ENCODE peak calls at places on chromosomes 3 and 15, in nine cellular contexts. One of them, this sample, is unnamed.

GRCh38 chr3:187072102-187072501 is 67.2 kb downstream of the RPL39L start:
- DNase-seq in GM12878: no peak
- DNase-seq in heart left ventricle: no peak
- DNase-seq in ovary: no peak
- DNase-seq in pancreas: no peak
- DNase-seq in cardiac muscle cell: no peak
- DNase-seq in psoas muscle: no peak
- DNase-seq in adrenal gland: no peak
- DNase-seq in mucosa of descending colon: no peak
- DNase-seq in this sample: no peak

GRCh38 chr3:7309707-7310106 is 448.8 kb downstream of the GRM7 start:
- DNase-seq in ovary: peak; percentile 29
- DNase-seq in cardiac muscle cell: no peak
- DNase-seq in adrenal gland: peak; percentile 67
- DNase-seq in pancreas: peak; percentile 14
- DNase-seq in GM12878: no peak
- DNase-seq in psoas muscle: peak; percentile 58
- DNase-seq in mucosa of descending colon: no peak
- DNase-seq in heart left ventricle: peak; percentile 54
- DNase-seq in this sample: peak; percentile 73

GRCh38 chr15:100048736-100049135 is 293.0 kb downstream of the ADAMTS17 start:
- DNase-seq in heart left ventricle: no peak
- DNase-seq in psoas muscle: no peak
- DNase-seq in cardiac muscle cell: no peak
- DNase-seq in mucosa of descending colon: no peak
- DNase-seq in ovary: no peak
- DNase-seq in pancreas: no peak
- DNase-seq in adrenal gland: no peak
- DNase-seq in GM12878: no peak
- DNase-seq in this sample: no peak

GRCh38 chr3:178434206-178434805 is 101.9 kb upstream of the KCNMB2 start:
- DNase-seq in mucosa of descending colon: no peak
- DNase-seq in ovary: no peak
- DNase-seq in heart left ventricle: no peak
- DNase-seq in GM12878: no peak
- DNase-seq in pancreas: no peak
- DNase-seq in psoas muscle: no peak
- DNase-seq in adrenal gland: no peak
- DNase-seq in cardiac muscle cell: no peak
- DNase-seq in this sample: no peak

GRCh38 chr15:80152896-80153876 is at the start of gene FAH:
- DNase-seq in cardiac muscle cell: peak; percentile 85
- DNase-seq in adrenal gland: peak; percentile 79
- DNase-seq in heart left ventricle: no peak
- DNase-seq in GM12878: no peak
- DNase-seq in mucosa of descending colon: peak; percentile 59
- DNase-seq in psoas muscle: peak; percentile 51
- DNase-seq in ovary: no peak
- DNase-seq in pancreas: no peak
- DNase-seq in this sample: no peak

GRCh38 chr15:71202712-71203111 is 87.4 kb downstream of the THSD4 start:
- DNase-seq in ovary: no peak
- DNase-seq in psoas muscle: no peak
- DNase-seq in heart left ventricle: no peak
- DNase-seq in cardiac muscle cell: no peak
- DNase-seq in adrenal gland: no peak
- DNase-seq in mucosa of descending colon: no peak
- DNase-seq in pancreas: no peak
- DNase-seq in GM12878: no peak
- DNase-seq in this sample: no peak

GRCh38 chr3:9020396-9020795 is 57.1 kb upstream of the RAD18 start:
- DNase-seq in pancreas: no peak
- DNase-seq in adrenal gland: no peak
- DNase-seq in cardiac muscle cell: no peak
- DNase-seq in psoas muscle: no peak
- DNase-seq in ovary: no peak
- DNase-seq in mucosa of descending colon: no peak
- DNase-seq in GM12878: no peak
- DNase-seq in heart left ventricle: no peak
- DNase-seq in this sample: no peak

GRCh38 chr3:157104521-157104920 is 55.4 kb downstream of the CCNL1 start:
- DNase-seq in GM12878: no peak
- DNase-seq in psoas muscle: no peak
- DNase-seq in heart left ventricle: no peak
- DNase-seq in adrenal gland: no peak
- DNase-seq in mucosa of descending colon: no peak
- DNase-seq in ovary: no peak
- DNase-seq in pancreas: no peak
- DNase-seq in cardiac muscle cell: no peak
- DNase-seq in this sample: no peak

GRCh38 chr15:98599911-98600685 is 48.2 kb upstream of the IGF1R start:
- DNase-seq in cardiac muscle cell: no peak
- DNase-seq in heart left ventricle: peak; percentile 38
- DNase-seq in ovary: peak; percentile 63
- DNase-seq in pancreas: peak; percentile 58
- DNase-seq in adrenal gland: peak; percentile 62
- DNase-seq in psoas muscle: peak; percentile 47
- DNase-seq in mucosa of descending colon: peak; percentile 45
- DNase-seq in GM12878: peak; percentile 21
- DNase-seq in this sample: no peak

GRCh38 chr3:193982258-193982659 is 153.7 kb upstream of the HES1 start:
- DNase-seq in ovary: peak; percentile 54
- DNase-seq in cardiac muscle cell: no peak
- DNase-seq in adrenal gland: peak; percentile 50
- DNase-seq in psoas muscle: peak; percentile 92
- DNase-seq in pancreas: peak; percentile 46
- DNase-seq in GM12878: no peak
- DNase-seq in heart left ventricle: peak; percentile 89
- DNase-seq in mucosa of descending colon: peak; percentile 92
- DNase-seq in this sample: peak; percentile 44

GRCh38 chr3:29614954-29615353 is 334.1 kb downstream of the RBMS3 start:
- DNase-seq in cardiac muscle cell: no peak
- DNase-seq in psoas muscle: no peak
- DNase-seq in mucosa of descending colon: no peak
- DNase-seq in heart left ventricle: no peak
- DNase-seq in ovary: no peak
- DNase-seq in adrenal gland: no peak
- DNase-seq in pancreas: no peak
- DNase-seq in GM12878: no peak
- DNase-seq in this sample: no peak

GRCh38 chr3:37310666-37311050 is 136.3 kb upstream of the LRRFIP2 start:
- DNase-seq in cardiac muscle cell: no peak
- DNase-seq in pancreas: no peak
- DNase-seq in ovary: no peak
- DNase-seq in mucosa of descending colon: no peak
- DNase-seq in GM12878: no peak
- DNase-seq in psoas muscle: no peak
- DNase-seq in adrenal gland: no peak
- DNase-seq in heart left ventricle: no peak
- DNase-seq in this sample: no peak

GRCh38 chr3:45489730-45490309 is 101.4 kb downstream of the LARS2 start:
- DNase-seq in mucosa of descending colon: no peak
- DNase-seq in heart left ventricle: no peak
- DNase-seq in psoas muscle: no peak
- DNase-seq in cardiac muscle cell: no peak
- DNase-seq in pancreas: no peak
- DNase-seq in adrenal gland: no peak
- DNase-seq in ovary: no peak
- DNase-seq in GM12878: no peak
- DNase-seq in this sample: no peak

GRCh38 chr15:56232058-56232457 is 11.6 kb downstream of the RFX7 start:
- DNase-seq in pancreas: no peak
- DNase-seq in ovary: no peak
- DNase-seq in mucosa of descending colon: no peak
- DNase-seq in heart left ventricle: no peak
- DNase-seq in GM12878: no peak
- DNase-seq in adrenal gland: no peak
- DNase-seq in psoas muscle: no peak
- DNase-seq in cardiac muscle cell: no peak
- DNase-seq in this sample: no peak

GRCh38 chr15:78103406-78104118 is 11.2 kb downstream of the SH2D7 start:
- DNase-seq in ovary: no peak
- DNase-seq in cardiac muscle cell: no peak
- DNase-seq in psoas muscle: no peak
- DNase-seq in heart left ventricle: no peak
- DNase-seq in pancreas: no peak
- DNase-seq in adrenal gland: peak; percentile 30
- DNase-seq in mucosa of descending colon: no peak
- DNase-seq in GM12878: peak; percentile 67
- DNase-seq in this sample: no peak

DNA sequence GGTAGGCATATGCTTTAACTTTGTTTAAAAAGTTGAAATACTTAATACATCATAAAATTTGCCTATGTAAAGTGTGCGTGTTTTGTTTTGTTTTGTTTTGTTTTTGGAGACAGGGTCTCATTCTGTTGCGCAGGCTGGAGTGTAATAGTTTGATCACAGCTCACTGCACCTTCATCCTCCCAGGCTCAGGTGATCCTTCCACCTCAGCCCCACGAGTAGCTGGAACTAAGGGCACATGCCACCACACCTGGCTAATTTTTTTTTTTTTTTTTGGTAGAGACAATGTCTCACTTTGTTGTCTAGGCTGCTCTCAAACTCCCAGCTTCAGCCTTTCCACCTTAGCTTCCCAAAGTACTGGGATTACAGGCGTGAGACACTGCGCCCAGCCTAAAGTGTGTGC is 42.5 kb downstream of the RAB7A start:
- DNase-seq in mucosa of descending colon: no peak
- DNase-seq in pancreas: no peak
- DNase-seq in psoas muscle: no peak
- DNase-seq in heart left ventricle: no peak
- DNase-seq in GM12878: no peak
- DNase-seq in cardiac muscle cell: no peak
- DNase-seq in adrenal gland: no peak
- DNase-seq in ovary: no peak
- DNase-seq in this sample: no peak
- H3K4me1 ChIP-seq in mucosa of descending colon: peaks cover 6% of the 10 kb centered on the region
- H3K4me1 ChIP-seq in pancreas: no peaks in the 10 kb centered on the region
- H3K4me1 ChIP-seq in psoas muscle: peaks cover 66% of the 10 kb centered on the region
- H3K4me1 ChIP-seq in heart left ventricle: peaks cover 27% of the 10 kb centered on the region
- H3K4me1 ChIP-seq in GM12878: peaks cover 6% of the 10 kb centered on the region
- H3K4me1 ChIP-seq in cardiac muscle cell: peaks cover 6% of the 10 kb centered on the region
- H3K4me1 ChIP-seq in adrenal gland: peaks cover 36% of the 10 kb centered on the region
- H3K4me1 ChIP-seq in ovary: peaks cover 9% of the 10 kb centered on the region
- H3K4me1 ChIP-seq in this sample: peaks cover 9% of the 10 kb centered on the region

GRCh38 chr15:47212222-47213010 is 504.9 kb upstream of the SEMA6D start:
- DNase-seq in cardiac muscle cell: no peak
- DNase-seq in heart left ventricle: no peak
- DNase-seq in ovary: no peak
- DNase-seq in GM12878: no peak
- DNase-seq in mucosa of descending colon: no peak
- DNase-seq in pancreas: no peak
- DNase-seq in psoas muscle: no peak
- DNase-seq in adrenal gland: no peak
- DNase-seq in this sample: no peak

GRCh38 chr15:47203993-47204392 is 513.3 kb upstream of the SEMA6D start:
- DNase-seq in GM12878: no peak
- DNase-seq in ovary: no peak
- DNase-seq in adrenal gland: no peak
- DNase-seq in psoas muscle: no peak
- DNase-seq in cardiac muscle cell: no peak
- DNase-seq in heart left ventricle: no peak
- DNase-seq in pancreas: no peak
- DNase-seq in mucosa of descending colon: no peak
- DNase-seq in this sample: no peak

DNA sequence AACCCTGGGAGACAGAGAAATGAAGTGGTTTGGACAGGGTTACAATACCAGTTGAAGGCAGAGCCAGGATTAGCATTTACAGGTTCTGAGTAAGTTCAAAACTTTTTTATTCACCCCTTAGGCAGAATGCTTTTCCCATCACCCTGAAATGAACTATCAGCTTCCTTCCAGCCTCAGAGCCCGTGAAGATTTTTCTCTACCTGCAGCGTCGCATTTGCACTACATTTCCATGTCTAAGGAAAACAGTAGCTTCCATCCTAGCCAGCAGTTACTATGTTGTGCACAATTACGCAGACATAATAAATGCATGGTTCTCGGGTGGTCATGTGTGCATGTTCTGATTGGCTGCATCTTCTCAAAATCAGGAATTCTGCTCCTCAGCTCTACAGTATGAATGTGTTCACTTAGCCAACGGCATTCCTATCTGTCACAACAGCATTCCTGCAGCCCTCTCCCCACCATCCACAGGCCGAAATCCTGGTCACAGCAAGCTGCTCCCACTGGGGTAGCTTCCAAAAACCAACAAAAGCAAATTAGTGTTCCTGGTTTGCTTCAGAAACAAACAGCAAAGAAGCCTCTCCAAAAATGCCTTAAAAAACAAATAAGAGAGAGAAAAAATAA is 510.8 kb upstream of the SEMA6D start:
- DNase-seq in psoas muscle: no peak
- DNase-seq in heart left ventricle: no peak
- DNase-seq in ovary: no peak
- DNase-seq in mucosa of descending colon: no peak
- DNase-seq in GM12878: no peak
- DNase-seq in adrenal gland: no peak
- DNase-seq in cardiac muscle cell: no peak
- DNase-seq in pancreas: no peak
- DNase-seq in this sample: no peak
- H3K9me3 ChIP-seq in psoas muscle: no peaks in the 10 kb centered on the region
- H3K9me3 ChIP-seq in heart left ventricle: no peaks in the 10 kb centered on the region
- H3K9me3 ChIP-seq in ovary: no peaks in the 10 kb centered on the region
- H3K9me3 ChIP-seq in mucosa of descending colon: no peaks in the 10 kb centered on the region
- H3K9me3 ChIP-seq in GM12878: no peaks in the 10 kb centered on the region
- H3K9me3 ChIP-seq in adrenal gland: no peaks in the 10 kb centered on the region
- H3K9me3 ChIP-seq in cardiac muscle cell: no peaks in the 10 kb centered on the region
- H3K9me3 ChIP-seq in pancreas: no peaks in the 10 kb centered on the region
- H3K9me3 ChIP-seq in this sample: no peaks in the 10 kb centered on the region

GRCh38 chr15:75921732-75922703 is 18.3 kb downstream of the FBXO22 start:
- DNase-seq in mucosa of descending colon: peak; percentile 40
- DNase-seq in ovary: peak; percentile 28
- DNase-seq in psoas muscle: no peak
- DNase-seq in cardiac muscle cell: peak; percentile 62
- DNase-seq in GM12878: no peak
- DNase-seq in heart left ventricle: peak; percentile 34
- DNase-seq in pancreas: no peak
- DNase-seq in adrenal gland: peak; percentile 80
- DNase-seq in this sample: no peak
- TF ChIP-seq CTCF in mucosa of descending colon: peak; percentile 23
- TF ChIP-seq CTCF in ovary: no peak
- TF ChIP-seq CTCF in psoas muscle: peak; percentile 32
- TF ChIP-seq CTCF in cardiac muscle cell: peak; percentile 49
- TF ChIP-seq CTCF in GM12878: peak; percentile 29
- TF ChIP-seq CTCF in heart left ventricle: peak; percentile 37
- TF ChIP-seq CTCF in pancreas: no peak
- TF ChIP-seq CTCF in adrenal gland: peak; percentile 55
- TF ChIP-seq CTCF in this sample: no peak

DNA sequence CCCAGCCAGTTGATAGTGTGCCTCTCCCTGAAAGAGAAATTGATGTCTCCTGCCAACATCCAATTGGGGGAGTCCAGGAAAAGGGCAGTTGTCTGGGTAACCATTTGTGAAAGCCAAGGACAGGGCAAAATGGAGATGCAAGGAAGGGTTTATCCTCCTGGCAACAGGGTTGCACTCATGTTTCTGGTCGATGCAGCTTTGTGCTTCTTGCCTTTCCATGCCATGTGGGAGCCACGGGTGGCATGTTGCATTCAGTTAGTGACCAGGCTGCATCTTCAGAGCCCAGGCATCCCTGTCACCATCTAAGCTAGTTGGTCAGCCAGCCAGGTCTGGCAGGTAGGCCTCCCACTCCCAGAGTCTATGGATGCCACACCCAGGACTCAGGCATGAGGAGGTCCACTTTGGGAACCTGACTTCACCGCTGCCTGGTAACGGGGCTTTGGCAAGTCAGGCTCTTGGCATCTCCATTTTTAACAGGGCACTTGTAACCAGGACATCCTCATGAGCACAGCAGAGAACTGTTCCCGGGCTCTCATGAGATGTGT is 153.4 kb downstream of the DNAJB8 start:
- DNase-seq in heart left ventricle: no peak
- DNase-seq in cardiac muscle cell: no peak
- DNase-seq in psoas muscle: no peak
- DNase-seq in GM12878: no peak
- DNase-seq in adrenal gland: no peak
- DNase-seq in pancreas: no peak
- DNase-seq in ovary: no peak
- DNase-seq in mucosa of descending colon: no peak
- DNase-seq in this sample: peak; percentile 39
- H3K4me1 ChIP-seq in heart left ventricle: peaks cover 14% of the 10 kb centered on the region
- H3K4me1 ChIP-seq in cardiac muscle cell: peaks cover 31% of the 10 kb centered on the region
- H3K4me1 ChIP-seq in psoas muscle: peaks cover 3% of the 10 kb centered on the region
- H3K4me1 ChIP-seq in GM12878: no peaks in the 10 kb centered on the region
- H3K4me1 ChIP-seq in adrenal gland: peaks cover 13% of the 10 kb centered on the region
- H3K4me1 ChIP-seq in pancreas: peaks cover 40% of the 10 kb centered on the region
- H3K4me1 ChIP-seq in ovary: peaks cover 18% of the 10 kb centered on the region
- H3K4me1 ChIP-seq in mucosa of descending colon: no peaks in the 10 kb centered on the region
- H3K4me1 ChIP-seq in this sample: no peaks in the 10 kb centered on the region

This sample was measured in ascending aorta.